ENCODE peak calls at places on chromosome 22, in ten cellular contexts. I is testis; N is WERI-Rb-1; Q is uterus; C is dorsolateral prefrontal cortex; G is AG04450; L is neural progenitor cell; H is CD8-positive, alpha-beta memory T cell; E is lung; T is cardiac fibroblast. V is an unnamed sample.

GRCh38 chr22:32815943-32816342 is 14.4 kb downstream of the TIMP3 start:
- DNase-seq in G (no peak), E (no peak), C (no peak), L (no peak), I (no peak), N (no peak), T (no peak), Q (no peak), H (no peak), V (no peak)

GRCh38 chr22:25451480-25452114 is 112.9 kb upstream of the GRK3 start:
- DNase-seq in Q (no peak), C (no peak), N (no peak), H (no peak), I (peak; percentile 60), T (no peak), G (no peak), E (no peak), L (no peak), V (no peak)

GRCh38 chr22:48491451-48491941 is 1336.2 kb downstream of the BRD1 start:
- DNase-seq in N (no peak), H (no peak), I (no peak), E (no peak), T (no peak), L (peak; percentile 47), Q (peak; percentile 10), C (no peak), G (no peak), V (peak; percentile 1)

GRCh38 chr22:43094085-43094484 is 4.9 kb upstream of the TTLL1 start:
- DNase-seq in N (no peak), I (peak; percentile 20), G (no peak), C (no peak), T (no peak), Q (no peak), H (no peak), E (no peak), L (no peak), V (peak; percentile 41)

GRCh38 chr22:25759825-25760231 is 17.8 kb downstream of the MYO18B start:
- DNase-seq in Q (no peak), I (no peak), H (no peak), C (no peak), T (peak; percentile 96), L (no peak), N (no peak), G (peak; percentile 61), E (peak; percentile 37), V (peak; percentile 94)

GRCh38 chr22:45164217-45165123 is 745 bp downstream of the NUP50 start:
- DNase-seq in N (peak; percentile 36), T (peak; percentile 32), C (peak; percentile 14), Q (peak; percentile 32), L (peak; percentile 68), H (peak; percentile 30), G (no peak), E (no peak), I (no peak), V (no peak)

GRCh38 chr22:45564349-45565030 is 61.8 kb downstream of the FBLN1 start:
- DNase-seq in I (no peak), L (no peak), T (no peak), C (peak; percentile 34), G (no peak), Q (no peak), H (no peak), E (no peak), N (no peak), V (peak; percentile 47)

GRCh38 chr22:44975444-44976262 is 34.2 kb downstream of the PHF21B start:
- DNase-seq in T (peak; percentile 83), E (peak; percentile 78), Q (peak; percentile 65), C (peak; percentile 9), H (peak; percentile 18), I (peak; percentile 92), G (peak; percentile 51), L (peak; percentile 97), N (peak; percentile 47), V (peak; percentile 51)

GRCh38 chr22:32043391-32043790 is 330 bp downstream of the SLC5A1 start:
- DNase-seq in L (no peak), N (no peak), T (no peak), E (no peak), Q (no peak), I (no peak), H (no peak), G (no peak), C (no peak), V (no peak)

GRCh38 chr22:32764330-32765116 is 37.0 kb upstream of the TIMP3 start:
- DNase-seq in I (peak; percentile 70), T (peak; percentile 86), H (no peak), G (peak; percentile 72), L (no peak), N (peak; percentile 51), Q (peak; percentile 73), E (peak; percentile 36), C (no peak), V (peak; percentile 89)

GRCh38 chr22:44231229-44231628 is 50.5 kb downstream of the PARVG start:
- DNase-seq in Q (no peak), C (no peak), I (no peak), N (no peak), H (no peak), L (no peak), G (no peak), E (no peak), T (no peak), V (no peak)

GRCh38 chr22:24968066-24968561 is 15.6 kb downstream of the KIAA1671 start:
- DNase-seq in H (no peak), G (no peak), E (no peak), T (no peak), N (no peak), C (no peak), Q (no peak), L (peak; percentile 54), I (no peak), V (no peak)

GRCh38 chr22:18058770-18059169 is 19.0 kb upstream of the PEX26 start:
- DNase-seq in L (no peak), H (no peak), T (no peak), Q (no peak), I (no peak), C (no peak), E (no peak), N (no peak), G (no peak), V (no peak)
- H3K4me3 ChIP-seq in L (no peak overlapping the region), H (no peak overlapping the region), T (no peak overlapping the region), Q (no peak overlapping the region), I (no peak overlapping the region), C (no peak overlapping the region), E (no peak overlapping the region), N (no peak overlapping the region), G (no peak overlapping the region), V (no peak overlapping the region)

DNA sequence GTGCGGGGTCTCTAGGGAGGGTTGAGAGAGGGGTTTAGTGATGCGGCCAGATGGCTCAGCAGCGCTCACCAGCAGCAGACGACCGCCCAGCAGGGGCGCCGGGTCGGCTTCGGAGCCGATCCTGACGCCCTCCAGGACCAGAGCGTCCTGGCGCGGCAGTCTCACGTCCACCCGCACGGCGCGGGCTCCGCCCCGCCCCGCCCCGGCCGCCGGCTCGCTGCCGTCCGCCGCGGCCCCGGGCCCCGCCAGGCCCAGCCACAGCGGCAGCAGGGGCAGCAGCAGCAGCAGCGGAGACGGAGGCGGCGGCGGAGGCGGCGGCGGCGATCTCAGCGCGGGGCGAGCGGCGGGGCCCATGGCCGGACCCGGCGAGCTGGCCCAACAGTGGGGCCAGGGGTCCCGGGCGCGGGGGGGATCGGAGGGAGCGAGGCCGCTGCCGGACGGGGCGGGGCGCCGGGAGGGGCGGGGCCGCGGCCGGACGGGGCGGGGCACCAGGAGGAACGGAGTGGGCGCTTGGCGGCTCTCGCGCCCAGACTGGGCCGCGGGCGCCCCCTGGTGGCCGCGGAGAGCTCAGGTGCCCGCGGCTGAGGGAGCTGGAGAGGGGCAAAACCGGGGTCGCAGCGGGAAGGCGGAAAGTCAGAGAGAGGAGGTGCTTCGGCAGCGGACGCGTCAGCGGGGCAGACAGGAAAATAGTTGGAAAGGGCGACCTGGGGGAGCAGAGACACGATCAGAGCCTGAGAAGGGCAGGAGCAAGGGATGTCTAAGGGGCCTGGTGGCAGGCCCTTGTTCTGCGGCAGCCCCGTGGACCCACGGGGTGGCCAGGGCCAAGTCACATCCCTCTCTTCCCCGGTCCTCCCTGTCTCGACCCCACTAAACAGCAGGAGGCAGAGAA is at the start of gene RNF215:
- DNase-seq in C (peak; percentile 84), E (peak; percentile 79), I (peak; percentile 86), H (peak; percentile 80), T (peak; percentile 85), Q (peak; percentile 77), G (peak; percentile 18), N (peak; percentile 82), L (peak; percentile 94), V (peak; percentile 92)
- H3K4me3 ChIP-seq in C (peak within 1 kb of the TSS; percentile 59), E (peak within 1 kb of the TSS; percentile 77), I (peak within 1 kb of the TSS; percentile 58), H (peak within 1 kb of the TSS; percentile 22), T (peak within 1 kb of the TSS; percentile 74), Q (peak within 1 kb of the TSS; percentile 66), G (peak within 1 kb of the TSS; percentile 72), N (peak within 1 kb of the TSS; percentile 53), L (peak within 1 kb of the TSS; percentile 59), V (peak within 1 kb of the TSS; percentile 64)

GRCh38 chr22:23219787-23220484 is 39.6 kb downstream of the BCR start:
- DNase-seq in T (peak; percentile 26), L (no peak), H (no peak), G (no peak), Q (no peak), E (peak; percentile 61), N (peak; percentile 24), I (no peak), C (no peak), V (peak; percentile 53)

GRCh38 chr22:23217171-23218052 is 37.1 kb downstream of the BCR start:
- DNase-seq in T (no peak), C (no peak), G (no peak), H (no peak), I (peak; percentile 63), Q (no peak), L (no peak), E (no peak), N (no peak), V (no peak)

GRCh38 chr22:23218053-23218866 is 38.0 kb downstream of the BCR start:
- DNase-seq in E (no peak), C (no peak), N (no peak), L (no peak), G (no peak), Q (no peak), H (no peak), T (no peak), I (no peak), V (no peak)

GRCh38 chr22:23219317-23219716 is 39.0 kb downstream of the BCR start:
- DNase-seq in G (no peak), H (no peak), Q (no peak), C (no peak), L (no peak), E (no peak), N (no peak), T (no peak), I (no peak), V (no peak)

DNA sequence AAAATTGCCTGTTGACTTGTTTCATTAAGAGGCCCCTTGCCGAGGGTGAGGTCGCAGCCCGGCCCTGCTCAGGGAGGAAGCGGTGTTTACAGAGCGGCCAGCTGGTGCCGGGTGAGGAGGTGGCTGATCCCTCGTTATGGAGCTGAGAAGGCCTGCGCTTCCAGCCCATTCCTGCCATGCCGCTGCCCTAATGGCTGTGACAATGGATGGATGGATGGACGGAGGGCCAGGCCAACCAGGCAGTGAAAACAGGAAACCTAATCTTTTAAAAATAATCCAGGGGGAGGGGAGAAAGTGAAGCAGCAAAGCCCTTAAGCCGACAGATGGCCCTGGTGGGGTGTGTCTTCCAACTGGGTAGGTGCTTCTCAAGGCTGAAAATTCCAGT is 38.5 kb downstream of the BCR start:
- DNase-seq in E (peak; percentile 81), Q (no peak), I (no peak), N (peak; percentile 95), L (peak; percentile 81), G (no peak), T (peak; percentile 77), H (no peak), C (peak; percentile 69), V (peak; percentile 67)
- H3K4me3 ChIP-seq in E (no peak overlapping the region), Q (no peak overlapping the region), I (no peak overlapping the region), N (no peak overlapping the region), L (no peak overlapping the region), G (no peak overlapping the region), T (no peak overlapping the region), H (peak overlapping the region; percentile 30), C (no peak overlapping the region), V (no peak overlapping the region)

GRCh38 chr22:36358533-36359171 is 29.1 kb downstream of the MYH9 start:
- DNase-seq in T (no peak), I (no peak), E (no peak), L (no peak), Q (no peak), G (no peak), N (no peak), H (no peak), C (no peak), V (no peak)
- H3K4me3 ChIP-seq in T (no peak overlapping the region), I (no peak overlapping the region), E (no peak overlapping the region), L (no peak overlapping the region), Q (no peak overlapping the region), G (no peak overlapping the region), N (no peak overlapping the region), H (peak overlapping the region; percentile 5), C (no peak overlapping the region), V (no peak overlapping the region)